ENCODE peak calls at places on chromosome 22, in eight cellular contexts. F is left ventricle myocardium superior, X is left cardiac atrium, Z is NCI-H146, L is NCI-H524, S is T-helper 17 cell, G is activated T-cell treated with anti-CD3 and anti-CD28 coated beads for 1 hour, V is immature natural killer cell. B is an unnamed sample.

GRCh38 chr22:25828422-25828821 is 86.4 kb downstream of the MYO18B start:
- DNase-seq in X (no peak), F (no peak), S (no peak), L (no peak), Z (no peak), G (no peak), V (no peak), B (no peak)

GRCh38 chr22:37910863-37911262 is 4.8 kb downstream of the MICALL1 start:
- DNase-seq in G (no peak), S (no peak), V (no peak), X (no peak), Z (no peak), F (no peak), L (no peak), B (no peak)

GRCh38 chr22:49235463-49236300 is 592.0 kb downstream of the BRD1 start:
- DNase-seq in S (no peak), L (no peak), V (no peak), Z (peak), F (no peak), G (no peak), X (no peak), B (no peak)

GRCh38 chr22:42964994-42965699 is 49.8 kb downstream of the PACSIN2 start:
- DNase-seq in F (no peak), G (no peak), L (peak), S (no peak), X (no peak), V (no peak), Z (peak), B (peak)

GRCh38 chr22:21947040-21948014 is 5.3 kb downstream of the PPM1F start:
- DNase-seq in L (peak), S (no peak), F (no peak), V (no peak), Z (no peak), X (no peak), G (no peak), B (no peak)

GRCh38 chr22:30920407-30920806 is 48.2 kb downstream of the MORC2 start:
- DNase-seq in X (peak), V (peak), F (peak), S (peak), G (peak), L (peak), Z (peak), B (peak)

GRCh38 chr22:36377022-36377631 is 10.6 kb downstream of the MYH9 start:
- DNase-seq in G (no peak), X (no peak), S (peak), Z (no peak), V (peak), L (no peak), F (no peak), B (peak)

GRCh38 chr22:48146426-48146825 is 1384.0 kb downstream of the TBC1D22A start:
- DNase-seq in F (no peak), G (no peak), S (no peak), X (no peak), V (no peak), L (peak), Z (no peak), B (no peak)

GRCh38 chr22:29691636-29692326 is 28.0 kb upstream of the CABP7 start:
- DNase-seq in F (no peak), V (no peak), L (no peak), G (no peak), S (no peak), X (no peak), Z (peak), B (no peak)

GRCh38 chr22:48937032-48937639 is 890.5 kb downstream of the BRD1 start:
- DNase-seq in L (no peak), F (no peak), G (no peak), Z (no peak), X (no peak), V (no peak), S (no peak), B (no peak)

GRCh38 chr22:37014415-37014806 is 4.8 kb downstream of the TST start:
- DNase-seq in G (no peak), Z (no peak), X (no peak), F (no peak), V (no peak), L (no peak), S (no peak), B (no peak)

B was measured in Jurkat, Clone E6-1.